ENCODE peak calls at places on chromosomes 4 and X, in ten cellular contexts. I is esophagus squamous epithelium; W is A673; A is stomach; R is CD4-positive, alpha-beta T cell; X is right lobe of liver; D is left ventricle myocardium inferior; K is uterus; U is endothelial cell of umbilical vein; Z is keratinocyte. G is an unnamed sample.

GRCh38 chr4:41360911-41361830 is 104.4 kb downstream of the UCHL1 start:
- DNase-seq in W (peak; percentile 53), A (peak; percentile 44), R (no peak), I (no peak), U (peak; percentile 50), X (peak; percentile 69), D (peak; percentile 40), Z (no peak), K (no peak), G (peak; percentile 63)

GRCh38 chr4:53633608-53634007 is 42.3 kb upstream of the LNX1 start:
- DNase-seq in D (no peak), W (peak; percentile 58), U (no peak), R (no peak), X (no peak), Z (no peak), K (peak; percentile 54), I (no peak), A (no peak), G (no peak)

GRCh38 chrX:52420824-52421443 is 52.1 kb downstream of the XAGE2 start:
- DNase-seq in D (no peak), Z (no peak), W (no peak), R (no peak), A (no peak), U (no peak), K (no peak), X (no peak), I (no peak), G (no peak)

GRCh38 chrX:148928803-148929202 is 428.4 kb downstream of the AFF2 start:
- DNase-seq in Z (no peak), K (no peak), X (no peak), I (no peak), A (no peak), D (no peak), R (no peak), W (no peak), U (no peak), G (no peak)

GRCh38 chr4:24230955-24231354 is 341.1 kb upstream of the PPARGC1A start:
- DNase-seq in I (no peak), D (no peak), X (no peak), U (no peak), A (no peak), K (no peak), R (no peak), W (no peak), Z (no peak), G (no peak)

GRCh38 chr4:73528171-73528570 is 46.6 kb downstream of the AFM start:
- DNase-seq in K (no peak), R (no peak), X (no peak), D (no peak), Z (no peak), I (no peak), A (no peak), W (no peak), U (no peak), G (no peak)

GRCh38 chr4:119113033-119113655 is 22.5 kb upstream of the MYOZ2 start:
- DNase-seq in R (no peak), A (no peak), X (no peak), I (no peak), U (peak; percentile 91), K (no peak), D (no peak), Z (no peak), W (peak; percentile 61), G (no peak)

GRCh38 chr4:37383579-37384229 is 139.2 kb downstream of the NWD2 start:
- DNase-seq in W (peak; percentile 41), I (no peak), U (peak; percentile 13), R (no peak), K (no peak), D (no peak), Z (no peak), A (no peak), X (no peak), G (no peak)

GRCh38 chr4:78059524-78059889 is 2.4 kb downstream of the FRAS1 start:
- DNase-seq in U (peak; percentile 61), W (peak; percentile 63), A (peak; percentile 54), D (peak; percentile 24), Z (peak; percentile 42), I (no peak), R (no peak), X (no peak), K (peak; percentile 18), G (peak; percentile 24)

GRCh38 chr4:151324449-151325319 is 721 bp downstream of the SH3D19 start:
- DNase-seq in W (no peak), R (no peak), Z (no peak), D (peak; percentile 29), X (peak; percentile 93), A (peak; percentile 48), K (peak; percentile 57), I (no peak), U (peak; percentile 68), G (no peak)

GRCh38 chr4:38071801-38072567 is 111.8 kb downstream of the PTTG2 start:
- DNase-seq in K (no peak), U (no peak), X (peak; percentile 59), I (no peak), D (no peak), R (no peak), Z (no peak), W (peak; percentile 13), A (no peak), G (no peak)

GRCh38 chr4:120921456-120922389 is 803 bp downstream of the PRDM5 start:
- DNase-seq in I (no peak), D (peak; percentile 79), K (peak; percentile 63), X (peak; percentile 47), U (peak; percentile 68), W (peak; percentile 74), A (peak; percentile 59), R (no peak), Z (peak; percentile 15), G (peak; percentile 16)
- H3K27ac ChIP-seq in I (peak overlapping the region; percentile 94), D (peak overlapping the region; percentile 96), K (peak overlapping the region; percentile 90), X (peak overlapping the region; percentile 65), U (peak overlapping the region; percentile 49), W (peak overlapping the region; percentile 51), A (peak overlapping the region; percentile 84), R (no peak overlapping the region), Z (peak overlapping the region; percentile 87), G (no peak overlapping the region)

GRCh38 chr4:1517592-1518411 is 111.6 kb upstream of the NKX1-1 start:
- DNase-seq in Z (no peak), D (no peak), W (no peak), I (no peak), U (no peak), X (no peak), K (no peak), A (no peak), R (no peak), G (no peak)

GRCh38 chr4:1518997-1519700 is 112.9 kb upstream of the NKX1-1 start:
- DNase-seq in D (no peak), K (no peak), A (no peak), Z (no peak), I (no peak), U (no peak), R (no peak), X (no peak), W (no peak), G (no peak)

GRCh38 chr4:1521821-1522361 is 115.6 kb upstream of the NKX1-1 start:
- DNase-seq in I (no peak), A (no peak), W (no peak), Z (no peak), K (no peak), R (no peak), X (no peak), D (no peak), U (no peak), G (no peak)

GRCh38 chr4:1522606-1523005 is 116.4 kb upstream of the NKX1-1 start:
- DNase-seq in K (no peak), A (no peak), U (no peak), D (no peak), R (no peak), Z (no peak), I (no peak), W (no peak), X (no peak), G (no peak)

DNA sequence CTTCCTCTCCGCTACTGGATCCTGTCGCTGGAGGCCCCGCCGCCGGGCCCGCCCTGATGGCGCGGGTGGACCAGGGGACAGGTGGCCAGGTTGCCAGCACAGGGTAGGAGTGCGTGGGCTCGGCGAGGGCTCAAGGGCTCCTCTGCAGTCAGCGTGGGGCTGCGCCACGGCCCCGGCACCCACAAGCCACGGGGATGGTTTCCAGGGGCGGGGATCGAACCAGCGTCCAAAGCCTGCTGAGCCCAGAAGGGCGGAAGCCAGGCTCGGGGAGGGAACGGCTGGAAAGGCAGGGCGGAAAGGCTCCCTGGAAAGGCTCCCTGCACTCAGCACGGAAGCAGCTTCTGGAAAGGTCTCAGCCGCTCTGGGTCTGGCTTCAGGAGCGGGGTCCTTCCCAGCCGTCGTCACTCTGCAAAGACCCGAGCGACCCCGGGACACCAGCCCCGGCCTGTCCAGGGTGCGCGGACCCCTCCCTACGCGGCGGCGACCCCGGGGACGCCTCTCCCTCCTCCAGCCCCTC is 114.0 kb upstream of the NKX1-1 start:
- DNase-seq in X (no peak), R (no peak), K (no peak), D (no peak), W (no peak), I (no peak), Z (no peak), U (no peak), A (no peak), G (no peak)
- H3K27ac ChIP-seq in X (no peak overlapping the region), R (no peak overlapping the region), K (no peak overlapping the region), D (peak overlapping the region; percentile 33), W (no peak overlapping the region), I (no peak overlapping the region), Z (no peak overlapping the region), U (no peak overlapping the region), A (no peak overlapping the region), G (no peak overlapping the region)

DNA sequence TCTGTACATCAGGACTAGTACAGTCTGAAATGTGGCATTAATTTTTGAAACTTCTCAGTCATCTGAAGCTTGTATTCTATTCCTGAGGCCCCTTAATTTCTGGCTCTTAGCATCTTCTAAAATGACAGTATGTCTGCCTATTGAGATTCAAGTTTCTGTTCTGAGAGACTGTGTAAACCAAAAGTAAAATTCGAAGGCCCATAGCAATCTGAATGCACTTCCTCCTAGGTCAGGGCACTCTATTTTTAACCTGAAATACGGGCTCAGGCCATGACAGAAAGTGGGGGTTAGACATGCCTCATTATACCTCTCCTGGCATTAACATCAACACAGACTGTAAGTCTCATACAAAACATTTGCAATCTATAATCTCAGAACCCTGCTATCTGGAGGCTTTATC is 584.4 kb downstream of the KLHL4 start:
- DNase-seq in I (no peak), Z (no peak), X (no peak), R (no peak), D (no peak), W (no peak), A (no peak), U (no peak), K (no peak), G (no peak)
- H3K27ac ChIP-seq in I (no peak overlapping the region), Z (no peak overlapping the region), X (no peak overlapping the region), R (no peak overlapping the region), D (no peak overlapping the region), W (no peak overlapping the region), A (no peak overlapping the region), U (no peak overlapping the region), K (no peak overlapping the region), G (no peak overlapping the region)

DNA sequence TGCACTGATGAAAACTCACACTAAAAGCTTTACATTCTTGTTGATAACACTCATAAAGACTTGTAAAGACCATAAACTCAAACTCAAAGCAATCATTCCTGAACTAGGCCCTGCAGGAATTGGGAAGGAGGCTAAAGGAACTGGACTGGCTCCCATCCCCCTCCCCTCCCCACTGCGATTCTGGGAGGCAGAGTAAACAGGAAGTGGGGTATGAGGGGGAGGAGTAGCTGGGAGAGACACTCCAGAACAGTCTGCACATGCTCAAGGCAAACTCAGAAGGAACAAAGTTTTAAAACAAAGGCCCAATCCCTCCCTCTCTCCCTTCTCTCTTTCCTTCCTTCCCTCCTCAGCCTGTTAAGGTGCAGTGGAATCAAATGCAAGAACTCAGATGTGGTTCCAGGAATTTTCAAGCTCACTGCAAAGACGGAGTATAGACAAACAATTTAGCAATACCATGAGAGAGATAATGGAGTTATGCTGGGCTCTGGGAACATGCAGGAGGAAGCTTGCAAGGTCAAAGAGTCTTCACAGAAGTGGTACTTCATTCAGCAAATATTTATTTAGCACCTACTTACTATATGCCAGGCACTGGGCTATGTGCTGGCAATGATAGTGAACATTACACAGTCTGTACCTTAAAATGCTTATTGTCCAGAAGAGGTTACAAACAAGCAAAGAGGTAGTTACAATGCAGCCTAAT is 15.9 kb downstream of the MID1IP1 start:
- DNase-seq in D (peak; percentile 53), A (no peak), R (no peak), W (peak; percentile 22), I (no peak), U (peak; percentile 6), K (peak; percentile 71), Z (no peak), X (peak; percentile 42), G (no peak)
- H3K27ac ChIP-seq in D (peak overlapping the region; percentile 69), A (peak overlapping the region; percentile 25), R (peak overlapping the region; percentile 57), W (no peak overlapping the region), I (no peak overlapping the region), U (no peak overlapping the region), K (peak overlapping the region; percentile 51), Z (no peak overlapping the region), X (no peak overlapping the region), G (peak overlapping the region; percentile 60)